ENCODE peak calls at places on chromosomes 11 and 22, in four cellular contexts. O, Y, J and L are unnamed samples.

GRCh38 chr11:78385205-78385604 is 32.4 kb downstream of the GAB2 start:
- DNase-seq in O (no peak), Y (no peak), J (no peak), L (no peak)

GRCh38 chr11:77747381-77747969 is 73.0 kb downstream of the RSF1 start:
- DNase-seq in O (no peak), Y (no peak), J (no peak), L (no peak)

GRCh38 chr11:70384486-70385152 is 13.7 kb upstream of the CTTN start:
- DNase-seq in O (no peak), Y (no peak), J (no peak), L (no peak)

GRCh38 chr11:95659088-95659487 is 130.5 kb downstream of the FAM76B start:
- DNase-seq in O (no peak), Y (no peak), J (no peak), L (no peak)

GRCh38 chr11:122637538-122637937 is 18.0 kb upstream of the UBASH3B start:
- DNase-seq in O (no peak), Y (no peak), J (no peak), L (no peak)

GRCh38 chr11:208917-209260 is 1.4 kb downstream of the RIC8A start:
- DNase-seq in O (no peak), Y (no peak), J (no peak), L (no peak)

GRCh38 chr11:81026008-81026407 is 1585.2 kb upstream of the TENM4 start:
- DNase-seq in O (no peak), Y (no peak), J (no peak), L (no peak)

GRCh38 chr22:49948116-49948515 is 12.5 kb upstream of the PIM3 start:
- DNase-seq in O (no peak), Y (no peak), J (no peak), L (no peak)

GRCh38 chr11:69333149-69333710 is 39.3 kb downstream of the MYEOV start:
- DNase-seq in O (peak), Y (no peak), J (peak), L (no peak)

GRCh38 chr11:110314366-110315095 is 18.1 kb upstream of the RDX start:
- DNase-seq in O (no peak), Y (no peak), J (no peak), L (no peak)

GRCh38 chr11:8206251-8207079 is 37.6 kb upstream of the RIC3 start:
- DNase-seq in O (no peak), Y (no peak), J (no peak), L (no peak)

GRCh38 chr22:29476116-29476515 is 3.9 kb upstream of the NEFH start:
- DNase-seq in O (no peak), Y (no peak), J (no peak), L (no peak)

GRCh38 chr11:121606354-121606753 is 153.6 kb upstream of the SORL1-AS1 start:
- DNase-seq in O (no peak), Y (no peak), J (no peak), L (no peak)

GRCh38 chr11:567629-568258 is 7.0 kb downstream of the RASSF7 start:
- DNase-seq in O (no peak), Y (no peak), J (no peak), L (no peak)

GRCh38 chr11:69342588-69343330 is 48.8 kb downstream of the MYEOV start:
- DNase-seq in O (no peak), Y (no peak), J (peak), L (no peak)

GRCh38 chr11:64566042-64566914 is 24.7 kb upstream of the SLC22A12 start:
- DNase-seq in O (peak), Y (peak), J (no peak), L (peak)

GRCh38 chr22:31734512-31734911 is 15.4 kb downstream of the PRR14L start:
- DNase-seq in O (no peak), Y (no peak), J (no peak), L (no peak)

GRCh38 chr11:108204376-108204775 is 18.1 kb downstream of the NPAT start:
- DNase-seq in O (no peak), Y (no peak), J (no peak), L (no peak)

GRCh38 chr11:2721163-2721935 is 21.6 kb upstream of the KCNQ1OT1 start:
- DNase-seq in O (no peak), Y (no peak), J (no peak), L (no peak)

GRCh38 chr11:68008381-68009337 is 1.5 kb upstream of the ALDH3B1 start:
- DNase-seq in O (peak), Y (no peak), J (no peak), L (peak)

GRCh38 chr11:65311197-65311631 is 3.5 kb upstream of the CDC42EP2 start:
- DNase-seq in O (no peak), Y (no peak), J (no peak), L (no peak)

GRCh38 chr11:130814440-130815073 is 101.7 kb downstream of the SNX19 start:
- DNase-seq in O (no peak), Y (no peak), J (no peak), L (no peak)

GRCh38 chr11:20154381-20154780 is 5.9 kb downstream of the DBX1 start:
- DNase-seq in O (no peak), Y (no peak), J (no peak), L (no peak)

GRCh38 chr22:42949159-42949558 is 65.8 kb downstream of the PACSIN2 start:
- DNase-seq in O (no peak), Y (peak), J (no peak), L (no peak)

GRCh38 chr11:78256962-78257361 is 68.2 kb downstream of the USP35 start:
- DNase-seq in O (peak), Y (no peak), J (no peak), L (no peak)

GRCh38 chr22:31286360-31287255 is 5.7 kb downstream of the PIK3IP1 start:
- DNase-seq in O (peak), Y (no peak), J (peak), L (no peak)

GRCh38 chr22:49007013-49007653 is 820.5 kb downstream of the BRD1 start:
- DNase-seq in O (no peak), Y (no peak), J (peak), L (no peak)

GRCh38 chr11:65695459-65696241 is 16.4 kb upstream of the KAT5 start:
- DNase-seq in O (no peak), Y (no peak), J (no peak), L (no peak)

GRCh38 chr11:70532728-70533127 is 134.4 kb downstream of the CTTN start:
- DNase-seq in O (no peak), Y (no peak), J (no peak), L (peak)

GRCh38 chr11:104907521-104908185 is 9.4 kb upstream of the CASP12 start:
- DNase-seq in O (no peak), Y (no peak), J (no peak), L (no peak)

GRCh38 chr11:12556788-12557384 is 117.3 kb upstream of the TEAD1 start:
- DNase-seq in O (peak), Y (peak), J (no peak), L (no peak)

GRCh38 chr11:59857444-59858434 is 8.5 kb downstream of the TCN1 start:
- DNase-seq in O (no peak), Y (peak), J (no peak), L (no peak)

GRCh38 chr11:62024975-62025374 is 57.5 kb upstream of the FTH1 start:
- DNase-seq in O (peak), Y (no peak), J (no peak), L (no peak)

GRCh38 chr11:71305041-71305440 is 52.7 kb upstream of the SHANK2 start:
- DNase-seq in O (peak), Y (no peak), J (no peak), L (peak)

GRCh38 chr11:62242021-62242420 is at the start of gene SCGB1D2:
- DNase-seq in O (no peak), Y (peak), J (no peak), L (no peak)

GRCh38 chr11:120660024-120660565 is 148.5 kb downstream of the GRIK4 start:
- DNase-seq in O (no peak), Y (peak), J (no peak), L (no peak)

GRCh38 chr11:71467164-71467563 is 14.2 kb downstream of the NADSYN1 start:
- DNase-seq in O (no peak), Y (no peak), J (no peak), L (no peak)

GRCh38 chr22:38327805-38328204 is 10.6 kb upstream of the CSNK1E start:
- DNase-seq in O (no peak), Y (no peak), J (peak), L (peak)

GRCh38 chr11:46099973-46100335 is 21.3 kb downstream of the PHF21A start:
- DNase-seq in O (no peak), Y (no peak), J (no peak), L (no peak)
- H3K27ac ChIP-seq in O (no peak), Y (no peak), J (peak), L (no peak)

GRCh38 chr22:41197808-41198585 is 7.1 kb upstream of the L3MBTL2 start:
- DNase-seq in O (no peak), Y (no peak), J (no peak), L (no peak)
- TF ChIP-seq CTCF in O (no peak), Y (no peak), J (no peak), L (no peak)

GRCh38 chr11:116721983-116722382 is 50.8 kb downstream of the BUD13 start:
- DNase-seq in O (no peak), Y (no peak), J (no peak), L (no peak)
- H3K27ac ChIP-seq in O (no peak), Y (no peak), J (no peak), L (no peak)

GRCh38 chr22:35114296-35114980 is 48.5 kb downstream of the ISX start:
- DNase-seq in O (no peak), Y (no peak), J (no peak), L (no peak)
- TF ChIP-seq CTCF in O (no peak), Y (no peak), J (no peak), L (no peak)

GRCh38 chr11:76266269-76266668 is 60.0 kb upstream of the WNT11 start:
- DNase-seq in O (peak), Y (peak), J (no peak), L (no peak)
- H3K27ac ChIP-seq in O (peak), Y (no peak), J (no peak), L (no peak)

GRCh38 chr11:47099213-47099917 is 77.3 kb downstream of the ARFGAP2 start:
- DNase-seq in O (no peak), Y (no peak), J (no peak), L (no peak)

GRCh38 chr11:47105541-47105940 is 71.1 kb downstream of the ARFGAP2 start:
- DNase-seq in O (no peak), Y (no peak), J (no peak), L (no peak)

GRCh38 chr11:47099918-47100315 is 76.8 kb downstream of the ARFGAP2 start:
- DNase-seq in O (no peak), Y (no peak), J (no peak), L (no peak)

GRCh38 chr11:47104337-47104950 is 72.2 kb downstream of the ARFGAP2 start:
- DNase-seq in O (no peak), Y (no peak), J (no peak), L (no peak)

DNA sequence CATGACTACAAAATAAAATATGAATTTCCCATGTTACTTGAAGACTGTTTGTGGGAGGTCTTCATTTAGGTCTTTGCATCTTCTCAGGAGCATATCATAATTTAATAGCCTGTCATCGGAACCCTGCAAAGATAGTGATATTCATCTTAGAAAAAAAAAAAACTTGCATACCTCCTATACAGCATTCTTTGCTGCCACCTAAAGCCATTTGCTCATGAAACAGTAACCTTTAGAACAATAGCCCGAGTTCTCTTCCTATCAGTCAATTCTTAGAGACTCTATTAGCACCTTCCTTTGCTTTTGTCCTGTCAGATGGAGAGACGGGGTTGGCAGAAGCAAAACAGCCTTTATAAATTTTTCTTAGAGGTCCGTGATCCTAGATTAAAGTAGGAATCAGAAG is 75.2 kb downstream of the ARFGAP2 start:
- DNase-seq in O (no peak), Y (no peak), J (no peak), L (no peak)
- TF ChIP-seq CTCF in O (no peak), Y (no peak), J (no peak), L (no peak)

GRCh38 chr22:40479126-40479800 is 108.9 kb downstream of the SGSM3 start:
- DNase-seq in O (no peak), Y (no peak), J (no peak), L (no peak)
- H3K27ac ChIP-seq in O (no peak), Y (peak), J (no peak), L (peak)